ENCODE peak calls at places on chromosome 6, in seven cellular contexts. C, P, I, L, U, S and J are unnamed samples.

GRCh38 chr6:69861986-69862385 is 4.4 kb upstream of the COL19A1 start:
- DNase-seq in S (no peak), U (no peak), L (no peak), C (no peak), I (no peak), P (no peak), J (no peak)

GRCh38 chr6:110415297-110415916 is at the start of gene DDO:
- DNase-seq in P (no peak), U (no peak), C (peak; percentile 70), I (peak; percentile 75), L (peak; percentile 66), S (no peak), J (no peak)

GRCh38 chr6:92586236-92586977 is 833.0 kb downstream of the EPHA7 start:
- DNase-seq in L (no peak), P (no peak), C (no peak), U (no peak), S (no peak), I (no peak), J (no peak)

GRCh38 chr6:155117266-155117665 is 122.2 kb downstream of the TIAM2 start:
- DNase-seq in I (no peak), L (no peak), S (no peak), P (no peak), C (no peak), U (no peak), J (no peak)

GRCh38 chr6:99458319-99458718 is 33.2 kb upstream of the PNISR start:
- DNase-seq in S (no peak), I (no peak), L (no peak), C (no peak), U (no peak), P (no peak), J (no peak)

GRCh38 chr6:157728183-157728881 is 94.7 kb upstream of the SNX9 start:
- DNase-seq in C (no peak), L (no peak), S (no peak), P (no peak), U (peak; percentile 21), I (no peak), J (no peak)

GRCh38 chr6:14278436-14278835 is 160.9 kb downstream of the CD83 start:
- DNase-seq in P (no peak), C (no peak), U (no peak), I (no peak), L (no peak), S (no peak), J (no peak)

GRCh38 chr6:10180138-10181074 is 234.5 kb downstream of the TFAP2A start:
- DNase-seq in S (no peak), C (no peak), U (no peak), P (no peak), I (no peak), L (no peak), J (no peak)

GRCh38 chr6:2563635-2564034 is 187.1 kb downstream of the MYLK4 start:
- DNase-seq in P (no peak), L (no peak), S (no peak), U (no peak), C (no peak), I (no peak), J (no peak)

GRCh38 chr6:170279977-170280688 is 10.7 kb downstream of the DLL1 start:
- DNase-seq in P (peak; percentile 60), U (peak; percentile 78), L (peak; percentile 75), I (peak; percentile 93), C (peak; percentile 87), S (peak; percentile 22), J (no peak)

GRCh38 chr6:43807228-43808061 is 37.4 kb downstream of the VEGFA start:
- DNase-seq in L (no peak), U (no peak), P (no peak), I (no peak), C (peak; percentile 69), S (no peak), J (no peak)

GRCh38 chr6:2542858-2543218 is 207.9 kb downstream of the MYLK4 start:
- DNase-seq in L (no peak), U (no peak), S (peak; percentile 6), C (no peak), I (no peak), P (no peak), J (peak; percentile 48)

GRCh38 chr6:32175322-32175710 is 568 bp downstream of the AGPAT1 start:
- DNase-seq in I (no peak), U (no peak), C (no peak), P (no peak), S (no peak), L (no peak), J (no peak)

GRCh38 chr6:52995913-52996685 is 1.0 kb upstream of the GSTA4 start:
- DNase-seq in P (peak; percentile 31), U (peak; percentile 69), C (peak; percentile 55), I (no peak), S (no peak), L (no peak), J (no peak)

GRCh38 chr6:52994031-52994788 is 874 bp downstream of the GSTA4 start:
- DNase-seq in I (no peak), C (no peak), S (no peak), U (no peak), P (no peak), L (no peak), J (no peak)

GRCh38 chr6:52994789-52995078 is 350 bp downstream of the GSTA4 start:
- DNase-seq in L (peak; percentile 33), S (no peak), C (peak; percentile 57), U (peak; percentile 66), P (peak; percentile 32), I (peak; percentile 77), J (no peak)

GRCh38 chr6:52992980-52993379 is 2.1 kb downstream of the GSTA4 start:
- DNase-seq in U (no peak), I (no peak), P (no peak), L (no peak), C (no peak), S (no peak), J (no peak)

DNA sequence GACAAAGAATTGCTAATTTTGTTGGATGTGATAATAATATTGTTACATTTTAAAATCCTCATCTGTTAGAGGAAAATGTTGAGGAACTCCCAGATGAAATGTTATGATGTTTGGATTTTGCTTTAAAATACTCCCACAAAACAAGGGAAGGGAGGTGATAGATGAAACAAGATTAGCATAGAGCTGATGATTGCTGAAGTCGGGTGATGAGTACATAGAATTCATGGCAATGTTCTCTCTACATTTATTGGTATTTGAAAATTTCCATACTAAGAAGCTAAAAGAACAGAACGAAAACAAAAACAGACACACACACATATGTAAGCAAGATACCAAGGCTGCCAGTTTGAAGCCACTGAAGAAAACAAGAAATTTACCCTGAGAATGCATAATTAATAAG is 1.6 kb downstream of the GSTA4 start:
- DNase-seq in P (no peak), U (no peak), L (no peak), I (no peak), C (no peak), S (no peak), J (no peak)
- H3K4me3 ChIP-seq in P (no peak overlapping the region), U (no peak overlapping the region), L (peak overlapping the region; percentile 76), I (peak overlapping the region; percentile 67), C (peak overlapping the region; percentile 71), S (no peak overlapping the region), J (no peak overlapping the region)

DNA sequence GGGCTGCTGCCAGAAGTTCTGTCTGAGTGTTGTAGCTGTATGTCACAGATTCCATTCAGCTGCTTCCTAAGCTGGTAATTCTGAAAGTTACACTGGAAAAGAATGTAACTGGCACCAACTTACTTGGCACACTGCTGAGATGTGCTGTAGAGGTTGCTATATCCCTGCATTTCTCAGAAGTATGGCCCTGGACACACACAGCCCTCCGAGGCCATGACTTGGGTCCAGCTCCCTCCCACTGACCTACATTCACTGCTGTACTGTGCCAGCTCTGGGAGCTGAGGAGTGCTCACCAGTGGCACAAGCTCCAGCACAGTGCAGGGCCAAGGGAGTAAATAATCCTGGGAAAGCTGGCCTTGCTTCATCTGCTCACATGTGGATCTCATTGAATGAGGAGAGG is 25.8 kb upstream of the TMEM217 start:
- DNase-seq in C (no peak), S (no peak), U (no peak), I (no peak), P (no peak), L (peak; percentile 42), J (no peak)
- H3K4me1 ChIP-seq in C (peaks cover 8% of the 10 kb centered on the region), S (no peaks in the 10 kb centered on the region), U (no peaks in the 10 kb centered on the region), I (peaks cover 10% of the 10 kb centered on the region), P (no peaks in the 10 kb centered on the region), L (peaks cover 52% of the 10 kb centered on the region), J (peaks cover 5% of the 10 kb centered on the region)

DNA sequence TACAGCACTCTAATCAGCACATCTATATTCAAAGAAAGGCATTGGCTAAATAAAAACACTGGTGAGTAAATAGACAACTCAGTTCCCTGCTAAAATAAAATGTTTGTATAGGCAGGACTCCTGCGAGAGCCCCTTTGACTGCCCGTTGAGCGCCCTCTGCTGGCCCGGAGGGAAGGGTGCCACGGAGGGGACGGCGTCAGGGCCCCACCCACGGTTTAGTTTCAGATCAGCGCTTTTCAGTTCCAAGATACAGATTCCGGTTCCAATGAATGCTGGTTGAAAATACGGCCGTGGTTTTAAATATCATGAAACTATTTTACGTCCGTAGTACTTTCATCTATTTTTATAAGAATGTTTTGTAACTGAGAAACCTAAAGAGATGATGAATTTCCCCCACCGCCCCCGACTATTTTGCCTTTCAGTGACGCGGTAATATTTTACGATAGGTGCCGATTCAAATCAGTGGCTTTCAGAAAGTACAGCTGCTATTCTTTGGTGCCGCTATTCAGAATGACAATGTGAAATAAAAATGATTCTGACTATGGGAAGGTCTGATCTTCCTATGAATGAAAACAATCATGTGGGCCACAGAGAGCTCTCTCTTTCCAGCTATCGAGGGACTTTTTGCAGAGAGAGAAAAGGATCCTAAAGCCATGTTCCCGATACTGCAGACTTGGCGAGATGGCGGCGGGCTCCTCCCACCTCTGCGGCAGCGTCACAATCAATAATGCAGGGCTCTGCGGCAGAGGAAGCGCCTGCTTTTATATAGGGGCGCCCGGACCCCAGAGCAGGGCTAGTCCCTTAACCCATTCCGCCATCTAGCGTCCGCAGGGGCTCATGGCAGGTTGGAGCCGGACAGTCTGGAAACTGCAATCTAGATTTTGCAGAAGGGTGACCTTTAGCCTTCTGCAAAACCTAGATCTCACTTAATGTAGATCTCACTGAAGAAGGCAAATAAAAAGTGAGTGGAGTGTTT is 10.6 kb upstream of the CCN6 start:
- DNase-seq in P (peak; percentile 93), S (peak; percentile 85), L (peak; percentile 84), I (peak; percentile 91), U (peak; percentile 94), C (peak; percentile 89), J (peak; percentile 92)
- H3K4me3 ChIP-seq in P (peak overlapping the region; percentile 47), S (peak overlapping the region; percentile 70), L (peak overlapping the region; percentile 55), I (peak overlapping the region; percentile 68), U (peak overlapping the region; percentile 56), C (peak overlapping the region; percentile 69), J (peak overlapping the region; percentile 89)

GRCh38 chr6:45608252-45608911 is 230.6 kb upstream of the SUPT3H start:
- DNase-seq in C (no peak), U (no peak), P (no peak), S (no peak), I (no peak), L (no peak), J (no peak)
- H3K4me1 ChIP-seq in C (no peaks in the 10 kb centered on the region), U (no peaks in the 10 kb centered on the region), P (no peaks in the 10 kb centered on the region), S (no peaks in the 10 kb centered on the region), I (no peaks in the 10 kb centered on the region), L (peaks cover 17% of the 10 kb centered on the region), J (no peaks in the 10 kb centered on the region)

DNA sequence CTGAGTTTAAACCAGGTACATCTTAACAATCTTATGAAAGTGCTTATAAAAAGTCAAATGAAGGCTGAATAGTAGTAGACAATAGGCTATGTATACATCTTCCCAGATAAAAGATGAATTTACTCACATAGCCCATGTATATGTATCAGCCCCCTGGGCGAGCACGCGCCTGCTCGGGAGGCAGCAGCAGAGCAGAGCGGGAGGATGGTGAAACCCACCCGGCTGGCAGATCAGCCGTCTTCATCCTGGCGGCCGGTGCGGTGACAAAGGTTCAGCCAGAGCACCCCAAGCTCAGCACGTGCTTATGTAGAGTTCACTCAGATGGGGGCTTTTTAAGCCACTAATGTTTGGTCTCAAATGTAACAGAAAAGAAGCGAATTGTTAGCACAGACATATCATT is 184.8 kb downstream of the KIF6 start:
- DNase-seq in C (no peak), S (no peak), I (no peak), U (no peak), L (no peak), P (no peak), J (no peak)
- H3K4me3 ChIP-seq in C (no peak overlapping the region), S (no peak overlapping the region), I (no peak overlapping the region), U (no peak overlapping the region), L (no peak overlapping the region), P (no peak overlapping the region), J (no peak overlapping the region)